ENCODE peak calls at places on chromosome 22, in five cellular contexts. F is uterus, G is H1, D is adrenal gland, J is A549. N is an unnamed sample.

GRCh38 chr22:24134090-24134846 is 47.0 kb upstream of the SUSD2 start:
- DNase-seq in F (no peak), G (no peak), D (no peak), J (no peak), N (no peak)

GRCh38 chr22:29840498-29840897 is 2.4 kb upstream of the ASCC2 start:
- DNase-seq in F (no peak), G (no peak), D (no peak), J (no peak), N (no peak)

GRCh38 chr22:25448435-25449051 is 115.9 kb upstream of the GRK3 start:
- DNase-seq in F (no peak), G (no peak), D (peak; percentile 30), J (no peak), N (no peak)

GRCh38 chr22:50548046-50548912 is 2.6 kb downstream of the KLHDC7B start:
- DNase-seq in F (no peak), G (peak; percentile 61), D (no peak), J (no peak), N (peak; percentile 81)

GRCh38 chr22:43126506-43127165 is 16.1 kb downstream of the BIK start:
- DNase-seq in F (no peak), G (peak; percentile 51), D (no peak), J (peak; percentile 56), N (no peak)

GRCh38 chr22:43858156-43858895 is 4.0 kb downstream of the SULT4A1 start:
- DNase-seq in F (no peak), G (no peak), D (no peak), J (no peak), N (no peak)

GRCh38 chr22:47918276-47918928 is 1156.0 kb downstream of the TBC1D22A start:
- DNase-seq in F (no peak), G (no peak), D (no peak), J (no peak), N (peak; percentile 16)

GRCh38 chr22:18042685-18043084 is 18.3 kb upstream of the MICAL3 start:
- DNase-seq in F (no peak), G (no peak), D (no peak), J (no peak), N (no peak)

GRCh38 chr22:22944268-22944985 is 56.8 kb downstream of the IGLL5 start:
- DNase-seq in F (no peak), G (peak; percentile 38), D (peak; percentile 8), J (no peak), N (no peak)

GRCh38 chr22:31451709-31452571 is 37.7 kb downstream of the EIF4ENIF1 start:
- DNase-seq in F (no peak), G (no peak), D (peak; percentile 11), J (peak; percentile 52), N (no peak)

DNA sequence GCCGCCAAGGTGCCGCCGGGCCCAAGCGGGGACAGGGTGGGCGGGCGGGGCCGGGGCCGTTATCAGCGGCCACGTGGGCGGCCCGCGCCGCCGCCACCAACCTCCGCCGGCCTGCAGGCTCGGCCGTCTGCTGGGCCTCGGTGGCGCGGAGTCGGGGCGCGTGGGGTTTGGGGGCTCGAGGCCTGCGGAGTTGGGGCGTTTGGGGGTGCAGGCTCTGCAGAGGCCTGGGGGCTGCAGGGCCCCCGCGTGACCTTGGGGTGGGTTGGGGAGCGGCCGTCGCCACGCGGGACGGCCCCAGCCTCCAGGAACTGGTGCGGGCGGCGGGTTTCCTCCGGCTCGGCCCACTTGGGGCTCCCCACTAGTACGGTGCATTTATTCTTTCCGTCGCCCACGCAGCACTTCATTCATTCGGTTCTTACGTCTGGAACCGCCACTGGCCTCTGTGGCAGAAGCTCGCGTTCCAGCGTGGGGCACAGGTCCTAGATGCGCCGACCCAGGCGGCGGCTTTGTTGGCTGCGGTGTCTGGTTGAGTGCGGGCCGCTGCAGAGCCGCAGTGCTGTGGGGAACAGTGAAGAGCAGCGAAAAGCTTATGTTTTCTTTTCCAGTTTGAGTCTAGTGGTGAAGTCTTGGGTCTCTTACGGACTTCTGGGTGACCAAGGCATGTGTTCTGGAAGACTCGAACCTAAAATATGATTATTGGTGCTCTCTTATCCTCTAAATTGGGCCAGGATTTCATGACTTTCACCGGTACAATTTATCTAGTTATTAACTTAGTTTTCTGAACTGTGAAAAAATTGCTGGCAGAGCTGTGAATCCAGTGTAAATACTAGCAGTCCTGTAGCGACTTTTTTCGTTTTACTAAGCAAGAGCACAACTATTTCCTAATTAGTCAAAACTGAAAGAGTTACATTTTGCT is 888 bp upstream of the TRMT2A start:
- DNase-seq in F (no peak), G (no peak), D (no peak), J (no peak), N (peak; percentile 59)
- TF ChIP-seq POLR2A in F (no peak), G (peak; percentile 57), D (peak; percentile 6), J (no peak), N (no peak)

GRCh38 chr22:27650985-27651384 is 150.6 kb downstream of the MN1 start:
- DNase-seq in F (no peak), G (no peak), D (no peak), J (no peak), N (no peak)

GRCh38 chr22:27650572-27650971 is 151.0 kb downstream of the MN1 start:
- DNase-seq in F (no peak), G (no peak), D (no peak), J (no peak), N (no peak)

GRCh38 chr22:27654536-27655445 is 146.8 kb downstream of the MN1 start:
- DNase-seq in F (no peak), G (peak; percentile 75), D (no peak), J (no peak), N (no peak)

GRCh38 chr22:27648853-27649252 is 152.7 kb downstream of the MN1 start:
- DNase-seq in F (no peak), G (no peak), D (no peak), J (no peak), N (no peak)

DNA sequence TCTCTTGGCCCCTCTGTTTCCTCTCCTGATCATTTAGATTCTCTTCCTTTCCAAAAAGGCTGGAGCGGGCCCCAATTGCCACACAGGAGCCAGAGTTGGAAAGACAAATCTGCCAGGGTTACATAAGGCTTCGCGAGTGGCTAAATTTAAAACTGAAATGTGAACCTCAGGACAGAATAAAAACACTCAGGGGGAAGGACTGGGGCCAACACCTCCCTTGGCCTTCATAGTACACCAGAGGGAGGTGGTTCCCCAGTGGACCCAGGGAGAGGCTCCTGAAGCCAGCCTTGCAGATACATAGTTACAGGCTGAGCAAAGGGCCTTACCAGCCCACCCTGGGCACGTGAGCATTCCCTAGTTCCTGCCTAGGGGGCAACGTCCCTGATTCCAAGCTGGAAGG is 150.1 kb downstream of the MN1 start:
- DNase-seq in F (no peak), G (no peak), D (no peak), J (no peak), N (no peak)
- TF ChIP-seq POLR2A in F (no peak), G (no peak), D (no peak), J (no peak), N (no peak)

DNA sequence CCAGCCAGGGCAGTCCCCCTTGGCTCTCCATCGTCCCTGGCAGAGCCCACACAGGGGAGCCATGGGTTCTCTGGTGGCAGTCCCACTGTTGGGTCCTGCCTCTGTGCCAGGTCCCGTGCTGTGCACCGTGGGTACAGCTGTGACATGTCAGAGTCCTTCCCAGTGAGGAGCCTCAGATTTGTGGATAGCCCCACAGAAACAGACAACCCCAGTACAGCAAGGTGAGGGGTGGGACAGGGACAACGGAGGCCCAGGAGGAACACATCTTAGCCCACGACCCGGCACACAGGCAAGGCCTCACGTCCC is 12.9 kb downstream of the POLR3H start:
- DNase-seq in F (no peak), G (no peak), D (no peak), J (no peak), N (no peak)
- TF ChIP-seq POLR2A in F (no peak), G (no peak), D (no peak), J (no peak), N (no peak)

GRCh38 chr22:41449321-41449720 is 2.7 kb upstream of the TOB2 start:
- DNase-seq in F (no peak), G (no peak), D (no peak), J (no peak), N (no peak)

GRCh38 chr22:41446057-41446501 is 522 bp downstream of the TOB2 start:
- DNase-seq in F (peak; percentile 44), G (no peak), D (peak; percentile 55), J (no peak), N (no peak)

GRCh38 chr22:41446639-41447434 is at the start of gene TOB2:
- DNase-seq in F (peak; percentile 95), G (peak; percentile 97), D (peak; percentile 96), J (peak; percentile 96), N (peak; percentile 62)

GRCh38 chr22:41447435-41448188 is 1.0 kb upstream of the TOB2 start:
- DNase-seq in F (peak; percentile 71), G (peak; percentile 78), D (peak; percentile 72), J (peak; percentile 60), N (no peak)

DNA sequence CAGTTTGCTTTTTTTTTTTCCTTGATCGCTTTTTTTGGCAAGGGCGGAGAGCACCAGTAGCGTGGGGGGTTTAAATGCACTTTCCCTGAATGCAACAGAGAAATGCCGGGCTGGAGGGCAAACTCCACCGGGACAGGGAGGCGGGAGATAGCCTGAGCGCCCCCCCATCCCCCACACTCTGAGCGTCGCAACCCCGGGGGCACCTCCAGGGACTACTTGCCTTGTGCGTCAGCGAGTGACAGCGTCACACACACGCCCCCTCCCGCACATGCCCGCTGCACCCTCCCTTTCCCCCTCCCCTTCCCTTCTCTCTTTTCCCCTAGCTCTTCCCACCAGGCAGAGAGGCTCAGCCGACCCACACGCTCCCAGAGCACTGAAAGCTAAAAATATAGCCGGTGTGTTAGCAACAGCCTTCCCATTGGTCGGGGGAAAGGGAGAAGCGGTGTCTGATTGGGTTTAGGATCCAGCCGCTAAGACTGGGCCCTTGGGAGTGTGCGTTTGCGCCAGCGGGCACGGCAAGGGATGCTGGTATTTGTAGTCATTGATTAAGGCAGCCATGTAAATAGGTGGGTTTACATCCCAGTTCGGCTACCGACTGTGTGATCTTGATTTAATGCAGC is 1.7 kb upstream of the TOB2 start:
- DNase-seq in F (peak; percentile 92), G (peak; percentile 87), D (peak; percentile 96), J (peak; percentile 98), N (peak; percentile 79)
- TF ChIP-seq POLR2A in F (peak; percentile 93), G (peak; percentile 40), D (peak; percentile 89), J (no peak), N (no peak)

GRCh38 chr22:46362221-46362933 is 26.9 kb downstream of the TRMU start:
- DNase-seq in F (no peak), G (no peak), D (no peak), J (no peak), N (no peak)
- TF ChIP-seq POLR2A in F (no peak), G (no peak), D (no peak), J (no peak), N (no peak)